ENCODE peak calls at places on chromosomes 11 and 22, in nine cellular contexts. H is stomach; L is K562; B is DND-41; R is AG04450; P is CD8-positive, alpha-beta memory T cell; W is dorsolateral prefrontal cortex; K is CD4-positive, alpha-beta T cell; J is heart left ventricle. M is an unnamed sample.

GRCh38 chr11:32005786-32006406 is 85.0 kb upstream of the RCN1 start:
- DNase-seq in L (no peak), R (no peak), H (no peak), P (no peak), K (no peak), W (no peak), J (no peak), B (no peak), M (no peak)

GRCh38 chr11:111357150-111358037 is 21.7 kb downstream of the POU2AF1 start:
- DNase-seq in J (no peak), K (no peak), H (no peak), R (no peak), P (no peak), W (no peak), B (no peak), L (no peak), M (no peak)

GRCh38 chr22:39350803-39351688 is 1.3 kb downstream of the SYNGR1 start:
- DNase-seq in K (no peak), R (no peak), B (no peak), P (no peak), W (no peak), H (no peak), J (no peak), L (no peak), M (no peak)

GRCh38 chr22:44129614-44129976 is 51.1 kb upstream of the PARVG start:
- DNase-seq in K (no peak), W (no peak), P (no peak), B (no peak), J (no peak), R (no peak), H (no peak), L (peak; percentile 25), M (no peak)

GRCh38 chr11:128361451-128362020 is 225.8 kb downstream of the ETS1 start:
- DNase-seq in B (no peak), H (peak; percentile 51), J (no peak), K (no peak), R (peak; percentile 52), L (no peak), P (no peak), W (no peak), M (no peak)

GRCh38 chr11:87038235-87038960 is 664 bp downstream of the TMEM135 start:
- DNase-seq in K (no peak), L (no peak), P (no peak), J (no peak), R (no peak), W (no peak), H (no peak), B (no peak), M (no peak)

GRCh38 chr11:30487200-30487898 is 98.8 kb downstream of the MPPED2 start:
- DNase-seq in P (no peak), L (no peak), J (no peak), B (no peak), H (no peak), K (no peak), W (peak; percentile 46), R (no peak), M (no peak)

GRCh38 chr22:24985824-24986214 is 33.3 kb downstream of the KIAA1671 start:
- DNase-seq in J (peak; percentile 74), K (no peak), R (no peak), B (no peak), L (no peak), H (no peak), W (no peak), P (no peak), M (no peak)

GRCh38 chr11:3853545-3853842 is 2.0 kb upstream of the STIM1 start:
- DNase-seq in H (no peak), W (no peak), K (no peak), L (no peak), B (no peak), R (no peak), J (no peak), P (no peak), M (no peak)

GRCh38 chr22:49042066-49042465 is 785.6 kb downstream of the BRD1 start:
- DNase-seq in W (no peak), J (no peak), P (no peak), B (no peak), H (no peak), L (no peak), R (no peak), K (no peak), M (no peak)

GRCh38 chr11:127106142-127106541 is 105.6 kb upstream of the KIRREL3 start:
- DNase-seq in K (no peak), L (no peak), B (no peak), W (no peak), R (no peak), H (no peak), P (no peak), J (no peak), M (no peak)

GRCh38 chr11:8022876-8023275 is 35.7 kb downstream of the EIF3F start:
- DNase-seq in B (no peak), R (no peak), J (no peak), W (no peak), L (no peak), H (no peak), P (no peak), K (no peak), M (no peak)

GRCh38 chr22:37175414-37176144 is 12.5 kb downstream of the C1QTNF6 start:
- DNase-seq in W (peak; percentile 29), H (no peak), P (no peak), L (no peak), J (no peak), K (no peak), R (no peak), B (no peak), M (no peak)
- H3K27me3 ChIP-seq in W (no peaks in the 10 kb centered on the region), H (no peaks in the 10 kb centered on the region), P (no peaks in the 10 kb centered on the region), L (peaks cover 9% of the 10 kb centered on the region), J (no peaks in the 10 kb centered on the region), K (no peaks in the 10 kb centered on the region), R (peaks cover 17% of the 10 kb centered on the region), B (peaks cover 11% of the 10 kb centered on the region), M (no peaks in the 10 kb centered on the region)

GRCh38 chr22:22603470-22603947 is 40.9 kb upstream of the GGTLC2 start:
- DNase-seq in W (no peak), J (no peak), B (no peak), L (no peak), H (no peak), K (no peak), P (no peak), R (no peak), M (no peak)

GRCh38 chr22:22600862-22601261 is 41.8 kb upstream of the PRAME start:
- DNase-seq in W (no peak), B (no peak), P (no peak), L (no peak), K (no peak), J (no peak), R (no peak), H (no peak), M (no peak)

GRCh38 chr22:22609271-22609670 is 35.1 kb upstream of the GGTLC2 start:
- DNase-seq in H (no peak), P (no peak), R (no peak), K (no peak), J (no peak), B (no peak), L (no peak), W (no peak), M (no peak)

GRCh38 chr22:22604326-22605073 is 39.9 kb upstream of the GGTLC2 start:
- DNase-seq in J (no peak), L (no peak), K (no peak), P (no peak), B (no peak), W (no peak), R (no peak), H (no peak), M (no peak)

GRCh38 chr22:22605074-22605404 is 39.4 kb upstream of the GGTLC2 start:
- DNase-seq in H (no peak), J (no peak), P (no peak), L (no peak), R (no peak), W (no peak), K (no peak), B (no peak), M (no peak)
- H3K27me3 ChIP-seq in H (no peaks in the 10 kb centered on the region), J (peaks cover 17% of the 10 kb centered on the region), P (peaks cover 7% of the 10 kb centered on the region), L (peaks cover 69% of the 10 kb centered on the region), R (peaks cover 8% of the 10 kb centered on the region), W (no peaks in the 10 kb centered on the region), K (no peaks in the 10 kb centered on the region), B (no peaks in the 10 kb centered on the region), M (no peaks in the 10 kb centered on the region)

DNA sequence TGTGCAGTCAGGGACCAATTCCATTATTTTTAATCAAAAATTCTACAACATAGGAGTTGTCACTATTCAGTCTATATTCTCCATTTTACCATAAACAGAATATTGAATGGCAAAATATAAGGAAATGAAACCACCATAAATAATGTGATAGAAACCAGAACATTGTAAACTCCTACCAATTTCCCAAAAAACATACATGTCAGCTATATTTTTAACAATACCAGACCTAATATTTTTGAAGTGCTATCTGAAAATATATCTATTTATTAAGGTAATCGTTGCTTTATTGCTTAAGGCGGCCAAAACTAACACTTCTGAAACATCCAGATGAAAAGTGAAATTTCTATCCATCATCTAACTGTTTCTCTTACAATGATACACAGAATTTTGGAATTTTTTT is 123.0 kb upstream of the C11orf58 start:
- DNase-seq in J (no peak), P (no peak), K (no peak), R (no peak), L (no peak), W (no peak), B (no peak), H (no peak), M (no peak)
- H3K27me3 ChIP-seq in J (no peaks in the 10 kb centered on the region), P (peaks cover 21% of the 10 kb centered on the region), K (peaks cover 68% of the 10 kb centered on the region), R (peaks cover 22% of the 10 kb centered on the region), L (no peaks in the 10 kb centered on the region), W (peaks cover 52% of the 10 kb centered on the region), B (peaks cover 13% of the 10 kb centered on the region), H (peaks cover 40% of the 10 kb centered on the region), M (peaks cover 40% of the 10 kb centered on the region)

GRCh38 chr22:37423283-37423682 is 4.0 kb downstream of the ELFN2 start:
- DNase-seq in P (no peak), R (no peak), B (no peak), K (no peak), W (no peak), J (no peak), L (no peak), H (no peak), M (no peak)

GRCh38 chr22:37427128-37427710 is at the start of gene ELFN2:
- DNase-seq in P (no peak), B (no peak), H (peak; percentile 43), J (no peak), K (no peak), L (peak; percentile 18), W (no peak), R (no peak), M (no peak)

GRCh38 chr22:37426532-37427127 is 649 bp downstream of the ELFN2 start:
- DNase-seq in L (no peak), K (no peak), H (no peak), J (no peak), B (peak; percentile 10), R (no peak), P (no peak), W (no peak), M (no peak)

GRCh38 chr22:37425800-37426531 is 1.3 kb downstream of the ELFN2 start:
- DNase-seq in W (no peak), L (no peak), K (no peak), B (peak; percentile 76), J (no peak), H (no peak), P (no peak), R (no peak), M (no peak)

DNA sequence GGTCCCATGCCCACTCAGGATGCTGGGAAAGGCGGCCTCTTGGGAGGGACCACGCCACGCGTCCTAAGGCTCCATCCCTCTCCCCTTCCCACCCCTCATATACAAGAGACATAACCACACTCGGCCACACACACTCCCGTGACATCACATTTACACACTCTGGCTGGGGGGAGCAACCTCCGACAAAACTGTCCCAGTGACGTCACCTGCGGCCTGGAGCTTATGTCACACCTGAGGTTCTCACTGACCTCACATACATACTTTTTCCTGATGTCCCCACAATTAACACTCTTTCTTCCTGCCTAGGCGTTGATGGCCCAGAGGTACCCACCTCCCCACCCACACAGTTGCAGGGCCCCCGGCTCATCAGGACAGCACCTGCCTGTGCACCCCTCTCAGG is 1.9 kb downstream of the ELFN2 start:
- DNase-seq in H (no peak), K (no peak), L (no peak), B (no peak), R (no peak), W (no peak), J (no peak), P (no peak), M (no peak)
- H3K27me3 ChIP-seq in H (peaks cover 68% of the 10 kb centered on the region), K (peaks cover 50% of the 10 kb centered on the region), L (peaks cover 2% of the 10 kb centered on the region), B (peaks cover 29% of the 10 kb centered on the region), R (no peaks in the 10 kb centered on the region), W (peaks cover 3% of the 10 kb centered on the region), J (peaks cover 97% of the 10 kb centered on the region), P (peaks cover 30% of the 10 kb centered on the region), M (peaks cover 47% of the 10 kb centered on the region)